ENCODE peak calls at places on chromosomes 13 and 19, in seven cellular contexts. G is bronchial epithelial cell; X is WTC11; P is mesothelial cell of epicardium; O is tibial artery; N is CD4-positive, alpha-beta T cell; F is body of pancreas. R is an unnamed sample.
A peak's percentile ranks its signal among the peaks of the same experiment; 100 is the strongest.

GRCh38 chr19:3346677-3347353 is 19.6 kb upstream of the NFIC start:
- DNase-seq in G (no peak), X (no peak), P (no peak), O (peak; percentile 78), N (no peak), F (peak; percentile 97), R (peak; percentile 86)

GRCh38 chr19:3816566-3817218 is 30.5 kb upstream of the MATK start:
- DNase-seq in G (no peak), X (no peak), P (no peak), O (no peak), N (no peak), F (no peak), R (no peak)

GRCh38 chr19:4256563-4256962 is 9.7 kb downstream of the YJU2 start:
- DNase-seq in G (no peak), X (no peak), P (no peak), O (no peak), N (no peak), F (no peak), R (no peak)

GRCh38 chr19:10454267-10454666 is 33.9 kb downstream of the PDE4A start:
- DNase-seq in G (no peak), X (peak; percentile 81), P (no peak), O (no peak), N (no peak), F (no peak), R (no peak)

GRCh38 chr13:24147570-24147963 is 13.0 kb upstream of the SPATA13 start:
- DNase-seq in G (no peak), X (no peak), P (no peak), O (no peak), N (no peak), F (no peak), R (no peak)

GRCh38 chr13:56718791-56719190 is 421.9 kb upstream of the PRR20A start:
- DNase-seq in G (peak; percentile 51), X (no peak), P (no peak), O (no peak), N (no peak), F (no peak), R (no peak)

GRCh38 chr13:105069106-105069505 is 1466.4 kb downstream of the EFNB2 start:
- DNase-seq in G (peak; percentile 22), X (no peak), P (no peak), O (no peak), N (no peak), F (no peak), R (no peak)

GRCh38 chr13:107124730-107125129 is 556.8 kb upstream of the ARGLU1 start:
- DNase-seq in G (no peak), X (no peak), P (no peak), O (no peak), N (no peak), F (no peak), R (no peak)

GRCh38 chr19:45507864-45508680 is 793 bp downstream of the VASP start:
- DNase-seq in G (peak; percentile 30), X (peak; percentile 86), P (no peak), O (no peak), N (no peak), F (peak; percentile 66), R (no peak)

GRCh38 chr19:45506991-45507863 is at the start of gene VASP:
- DNase-seq in G (peak; percentile 78), X (peak; percentile 89), P (no peak), O (peak; percentile 89), N (peak; percentile 90), F (peak; percentile 91), R (peak; percentile 89)

GRCh38 chr19:45508931-45509691 is 1.8 kb downstream of the VASP start:
- DNase-seq in G (peak; percentile 20), X (peak; percentile 74), P (no peak), O (peak; percentile 84), N (peak; percentile 29), F (peak; percentile 70), R (no peak)

GRCh38 chr19:45509692-45510015 is 2.4 kb downstream of the VASP start:
- DNase-seq in G (no peak), X (no peak), P (no peak), O (no peak), N (no peak), F (no peak), R (no peak)

DNA sequence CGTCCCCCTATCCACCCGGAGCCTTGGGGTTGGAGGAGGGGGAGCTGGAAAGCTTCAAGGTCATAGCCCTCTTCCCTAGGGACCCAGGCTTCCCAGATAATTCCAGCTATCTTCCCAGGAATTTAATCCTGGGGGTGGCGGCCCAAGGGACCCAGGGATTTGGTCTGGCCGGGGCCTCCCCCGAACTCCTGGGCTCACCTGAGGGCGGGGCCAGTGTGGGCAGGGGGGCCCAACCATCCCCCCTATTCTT is 1.3 kb downstream of the VASP start:
- DNase-seq in G (no peak), X (no peak), P (no peak), O (no peak), N (no peak), F (no peak), R (no peak)
- TF ChIP-seq CTCF in G (no peak), X (no peak), P (no peak), O (no peak), N (no peak), F (no peak), R (no peak)

DNA sequence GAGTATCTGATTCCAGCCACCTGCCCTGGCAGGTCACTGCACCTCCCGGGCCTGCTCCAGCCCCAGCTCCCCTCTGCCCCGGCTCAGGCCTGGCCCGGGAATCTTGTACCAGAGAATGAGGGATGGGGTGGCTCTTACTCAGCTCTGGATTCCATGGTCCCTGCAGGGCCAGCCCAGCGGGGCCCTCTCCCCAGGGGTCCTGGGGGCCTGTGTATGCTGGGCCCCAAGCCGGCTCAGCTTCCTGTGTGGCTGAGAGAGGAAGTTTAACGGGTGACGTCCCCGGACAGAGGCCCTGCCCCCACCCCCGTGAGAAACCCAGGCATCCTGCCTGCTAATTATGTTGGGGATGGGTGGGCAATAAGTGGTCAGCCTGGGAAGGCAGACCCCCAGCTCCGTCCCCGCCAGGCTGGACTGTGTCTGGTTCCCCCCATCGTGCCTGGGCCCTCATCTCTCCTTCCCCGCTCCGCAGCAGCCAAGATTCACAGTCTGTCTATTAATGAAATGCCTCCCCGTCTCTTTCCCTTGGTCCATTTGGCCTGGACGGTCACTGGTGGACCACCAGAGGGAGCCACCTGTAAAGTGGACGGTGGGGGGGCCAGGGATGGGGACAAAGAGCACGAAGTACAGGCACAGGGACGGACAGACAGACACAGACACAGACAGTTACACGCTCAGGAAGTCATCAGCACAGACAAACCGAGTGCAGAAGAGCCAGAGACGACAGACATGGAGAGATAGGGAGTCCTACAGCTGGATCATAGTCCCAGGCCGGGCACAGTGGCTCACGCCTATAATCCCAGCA is at the start of gene DENND1C:
- DNase-seq in G (no peak), X (peak; percentile 61), P (no peak), O (no peak), N (peak; percentile 67), F (peak; percentile 41), R (no peak)
- TF ChIP-seq CTCF in G (peak; percentile 5), X (peak; percentile 59), P (peak; percentile 38), O (no peak), N (no peak), F (peak; percentile 33), R (peak; percentile 50)

DNA sequence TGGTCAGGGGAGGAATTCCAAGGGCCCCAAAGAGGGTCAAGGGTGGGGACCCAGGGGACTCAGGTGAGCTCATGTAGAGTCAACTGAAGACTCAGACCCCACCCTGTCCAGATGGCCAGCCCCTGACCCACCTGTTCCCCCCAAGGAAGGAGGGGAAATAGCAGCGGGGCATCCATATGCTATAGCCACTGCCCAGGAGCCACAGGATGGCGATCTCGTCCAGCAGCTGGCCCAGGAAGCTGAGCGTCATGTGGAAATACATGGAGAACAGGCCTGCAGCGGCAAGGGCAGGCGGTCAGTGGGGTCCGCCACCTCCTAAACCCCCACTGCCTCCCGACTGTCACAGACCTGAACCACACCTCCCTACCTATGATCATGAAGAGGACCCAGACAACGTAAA is 21.4 kb downstream of the ACER1 start:
- DNase-seq in G (no peak), X (peak; percentile 17), P (no peak), O (no peak), N (no peak), F (no peak), R (no peak)
- TF ChIP-seq CTCF in G (no peak), X (no peak), P (no peak), O (no peak), N (no peak), F (no peak), R (no peak)

DNA sequence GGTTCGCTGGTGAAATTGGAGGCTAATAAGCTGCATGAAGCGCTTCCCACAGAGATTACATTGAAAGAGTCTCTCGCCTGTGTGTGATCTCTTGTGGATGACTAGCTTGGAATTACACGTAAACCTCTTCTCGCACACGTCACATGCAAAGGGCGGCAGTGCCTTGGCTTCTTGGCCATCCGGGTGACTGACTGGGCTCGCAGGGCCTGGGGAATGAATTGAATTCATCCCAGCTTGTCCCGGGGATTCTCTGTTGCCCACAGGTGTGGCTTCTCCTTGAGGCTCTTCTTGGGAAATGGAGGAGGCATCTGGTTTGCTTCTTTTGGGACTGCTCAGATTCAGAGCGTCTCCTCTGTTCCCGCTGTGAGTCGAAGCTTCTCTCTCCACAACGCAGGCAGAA is 19.8 kb downstream of the ZSCAN5C start:
- DNase-seq in G (no peak), X (no peak), P (no peak), O (no peak), N (no peak), F (no peak), R (no peak)
- TF ChIP-seq CTCF in G (no peak), X (no peak), P (no peak), O (no peak), N (no peak), F (no peak), R (no peak)

DNA sequence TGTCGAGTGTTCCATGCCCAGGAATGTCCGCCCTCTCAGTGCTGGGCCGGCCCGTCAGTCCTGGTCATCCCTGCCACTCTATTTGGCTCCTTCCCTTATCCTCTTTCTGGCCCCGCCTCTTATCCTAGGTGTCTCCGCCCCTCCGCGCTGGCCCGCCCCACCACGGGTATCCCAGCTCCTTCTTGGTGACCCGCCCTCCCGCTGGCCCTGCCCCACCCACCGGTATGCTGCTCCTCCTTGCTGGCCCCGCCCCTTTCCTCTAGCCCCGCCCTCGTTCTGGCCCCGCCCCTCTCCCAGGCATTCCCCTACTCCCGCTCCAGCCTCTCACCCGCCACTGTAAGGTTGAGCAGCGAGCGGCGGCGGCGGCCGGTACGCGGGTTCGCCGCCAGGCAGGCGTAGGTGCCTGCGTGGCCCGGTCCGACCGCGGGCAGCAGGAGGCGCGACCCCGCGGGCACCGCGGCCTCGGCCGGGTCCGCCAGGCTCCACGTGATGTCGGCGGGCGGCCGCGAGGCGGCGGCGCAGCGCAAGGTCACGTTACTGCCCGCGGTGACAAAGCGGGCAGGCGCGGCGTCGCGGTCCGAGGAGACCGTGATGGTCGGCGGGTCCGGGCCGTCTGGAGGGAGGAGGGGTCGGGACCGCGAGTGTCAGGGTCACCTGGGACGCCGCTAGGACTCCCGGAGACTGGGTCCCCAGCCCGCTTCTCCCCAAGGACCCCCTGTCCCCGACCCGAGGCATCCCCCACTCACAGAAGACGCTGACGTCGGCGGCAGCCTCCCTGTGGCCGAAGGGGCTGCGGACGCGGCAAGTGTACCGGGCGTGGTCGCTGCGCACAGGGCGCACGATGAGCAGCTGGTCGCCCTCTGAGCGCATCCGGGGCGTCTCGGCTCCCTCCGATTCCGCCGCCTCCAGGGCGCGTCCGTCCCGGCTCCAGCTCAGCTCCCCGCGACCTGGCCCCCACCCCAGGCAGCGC is 2.0 kb downstream of the VSIG10L start:
- DNase-seq in G (peak; percentile 85), X (peak; percentile 100), P (peak; percentile 98), O (peak; percentile 99), N (peak; percentile 80), F (peak; percentile 98), R (peak; percentile 99)
- TF ChIP-seq CTCF in G (peak; percentile 26), X (no peak), P (peak; percentile 31), O (peak; percentile 67), N (no peak), F (no peak), R (peak; percentile 22)

R was measured in osteocyte.